ENCODE peak calls at places on chromosomes 7 and 10, in nine cellular contexts. M, I, J, N, U, K, C, B and F are unnamed samples.
A peak's percentile ranks its signal among the peaks of the same experiment; 100 is the strongest.

GRCh38 chr10:69885379-69886156 is 83.9 kb downstream of the COL13A1 start:
- ATAC-seq in M (no peak), I (no peak), J (no peak), N (no peak), U (no peak), K (no peak), C (no peak), B (no peak), F (no peak)

GRCh38 chr7:67398916-67399315 is 402.3 kb downstream of the TYW1 start:
- ATAC-seq in M (no peak), I (no peak), J (no peak), N (no peak), U (no peak), K (no peak), C (no peak), B (no peak), F (no peak)

GRCh38 chr7:157032128-157032527 is 21.7 kb upstream of the MNX1 start:
- ATAC-seq in M (no peak), I (no peak), J (no peak), N (no peak), U (no peak), K (no peak), C (no peak), B (no peak), F (no peak)

GRCh38 chr10:78931333-78932083 is 137.3 kb upstream of the ZMIZ1 start:
- ATAC-seq in M (peak; percentile 70), I (no peak), J (no peak), N (peak; percentile 95), U (no peak), K (no peak), C (no peak), B (peak; percentile 40), F (no peak)

GRCh38 chr10:112680586-112680985 is 233.6 kb downstream of the VTI1A start:
- ATAC-seq in M (no peak), I (no peak), J (no peak), N (no peak), U (no peak), K (no peak), C (no peak), B (no peak), F (no peak)

GRCh38 chr7:351256-351655 is 61.3 kb downstream of the FOXL3 start:
- ATAC-seq in M (no peak), I (no peak), J (peak; percentile 83), N (no peak), U (peak; percentile 74), K (no peak), C (peak; percentile 84), B (peak; percentile 49), F (no peak)

GRCh38 chr7:14855033-14855794 is 47.3 kb downstream of the DGKB start:
- ATAC-seq in M (no peak), I (no peak), J (no peak), N (no peak), U (no peak), K (no peak), C (no peak), B (no peak), F (no peak)

GRCh38 chr10:103153765-103154197 is 39.3 kb downstream of the NT5C2 start:
- ATAC-seq in M (peak; percentile 57), I (no peak), J (no peak), N (peak; percentile 8), U (no peak), K (no peak), C (no peak), B (no peak), F (no peak)

GRCh38 chr10:70493660-70494234 is 15.2 kb downstream of the PALD1 start:
- ATAC-seq in M (peak; percentile 8), I (no peak), J (peak; percentile 50), N (no peak), U (peak; percentile 39), K (no peak), C (no peak), B (peak; percentile 75), F (peak; percentile 44)

GRCh38 chr7:55335786-55336185 is 29.4 kb upstream of the LANCL2 start:
- ATAC-seq in M (no peak), I (no peak), J (no peak), N (no peak), U (no peak), K (no peak), C (no peak), B (no peak), F (no peak)

GRCh38 chr10:114026189-114027040 is 17.3 kb upstream of the ADRB1 start:
- ATAC-seq in M (peak; percentile 75), I (peak; percentile 97), J (no peak), N (no peak), U (peak; percentile 24), K (peak; percentile 57), C (no peak), B (peak; percentile 76), F (peak; percentile 48)

GRCh38 chr10:50477287-50477686 is 146.5 kb downstream of the SGMS1 start:
- ATAC-seq in M (no peak), I (no peak), J (no peak), N (no peak), U (no peak), K (no peak), C (no peak), B (no peak), F (no peak)

GRCh38 chr10:46091834-46092522 is 45.9 kb upstream of the MSMB start:
- ATAC-seq in M (peak; percentile 38), I (no peak), J (peak; percentile 17), N (peak; percentile 32), U (peak; percentile 38), K (no peak), C (no peak), B (peak; percentile 42), F (no peak)

GRCh38 chr10:72186633-72187330 is 29.0 kb upstream of the ANAPC16 start:
- ATAC-seq in M (peak; percentile 88), I (no peak), J (no peak), N (peak; percentile 93), U (no peak), K (peak; percentile 24), C (no peak), B (peak; percentile 45), F (peak; percentile 36)

GRCh38 chr10:35517431-35518181 is 87.5 kb upstream of the GJD4 start:
- ATAC-seq in M (peak; percentile 49), I (peak; percentile 46), J (no peak), N (peak; percentile 68), U (peak; percentile 69), K (no peak), C (no peak), B (no peak), F (no peak)

GRCh38 chr7:134619627-134620331 is 26.9 kb upstream of the BPGM start:
- ATAC-seq in M (peak; percentile 26), I (peak; percentile 86), J (no peak), N (peak; percentile 49), U (peak; percentile 58), K (no peak), C (no peak), B (no peak), F (peak; percentile 76)

GRCh38 chr7:18140943-18141342 is 113.3 kb upstream of the PRPS1L1 start:
- ATAC-seq in M (no peak), I (no peak), J (no peak), N (no peak), U (no peak), K (no peak), C (no peak), B (no peak), F (no peak)

GRCh38 chr7:41695661-41696322 is 7.1 kb downstream of the INHBA start:
- ATAC-seq in M (peak; percentile 24), I (no peak), J (no peak), N (peak; percentile 60), U (no peak), K (no peak), C (no peak), B (no peak), F (no peak)

GRCh38 chr10:29634764-29635625 is at the start of gene SVIL:
- ATAC-seq in M (peak; percentile 63), I (no peak), J (no peak), N (peak; percentile 91), U (no peak), K (peak; percentile 73), C (no peak), B (peak; percentile 75), F (peak; percentile 51)

GRCh38 chr10:114607358-114607998 is 50.6 kb downstream of the ABLIM1 start:
- ATAC-seq in M (no peak), I (peak; percentile 40), J (no peak), N (peak; percentile 59), U (no peak), K (no peak), C (no peak), B (no peak), F (peak; percentile 22)

GRCh38 chr10:69359089-69360025 is 57.4 kb downstream of the TACR2 start:
- ATAC-seq in M (no peak), I (no peak), J (peak; percentile 87), N (no peak), U (peak; percentile 59), K (no peak), C (peak; percentile 93), B (no peak), F (no peak)

GRCh38 chr10:102597131-102597891 is 47.0 kb upstream of the TRIM8 start:
- ATAC-seq in M (no peak), I (no peak), J (no peak), N (peak; percentile 33), U (no peak), K (no peak), C (no peak), B (no peak), F (no peak)

GRCh38 chr10:72704117-72704516 is 12.2 kb downstream of the MCU start:
- ATAC-seq in M (no peak), I (no peak), J (no peak), N (no peak), U (no peak), K (no peak), C (no peak), B (no peak), F (no peak)

GRCh38 chr7:106870983-106871410 is 5.9 kb downstream of the PIK3CG start:
- ATAC-seq in M (peak; percentile 63), I (no peak), J (peak; percentile 88), N (peak; percentile 46), U (peak; percentile 85), K (no peak), C (peak; percentile 62), B (peak; percentile 57), F (no peak)

GRCh38 chr7:33751395-33751794 is 153.9 kb upstream of the BMPER start:
- ATAC-seq in M (no peak), I (no peak), J (no peak), N (no peak), U (no peak), K (no peak), C (no peak), B (no peak), F (no peak)

GRCh38 chr7:18961997-18962396 is 155.4 kb downstream of the TWIST1 start:
- ATAC-seq in M (no peak), I (no peak), J (no peak), N (no peak), U (no peak), K (no peak), C (no peak), B (no peak), F (no peak)

GRCh38 chr10:91226093-91226492 is 5.6 kb downstream of the PCGF5 start:
- ATAC-seq in M (no peak), I (no peak), J (no peak), N (no peak), U (no peak), K (peak; percentile 69), C (peak; percentile 14), B (peak; percentile 41), F (no peak)

GRCh38 chr7:94394399-94395140 is at the start of gene COL1A2:
- ATAC-seq in M (peak; percentile 83), I (no peak), J (peak; percentile 44), N (peak; percentile 93), U (peak; percentile 35), K (peak; percentile 53), C (peak; percentile 55), B (peak; percentile 71), F (peak; percentile 62)

GRCh38 chr10:52314007-52314821 is at the start of gene DKK1:
- ATAC-seq in M (peak; percentile 95), I (peak; percentile 79), J (peak; percentile 33), N (peak; percentile 75), U (peak; percentile 24), K (peak; percentile 92), C (no peak), B (peak; percentile 94), F (peak; percentile 90)

GRCh38 chr7:129821476-129821875 is 131.3 kb downstream of the UBE2H start:
- ATAC-seq in M (no peak), I (no peak), J (no peak), N (no peak), U (no peak), K (no peak), C (no peak), B (no peak), F (no peak)

GRCh38 chr7:145534301-145534700 is 582.3 kb upstream of the CNTNAP2 start:
- ATAC-seq in M (no peak), I (no peak), J (no peak), N (no peak), U (no peak), K (no peak), C (no peak), B (no peak), F (no peak)